ENCODE peak calls at places on chromosomes 13 and 19, in four cellular contexts. B is activated CD4-positive, CD25-positive, alpha-beta regulatory T cell; X is activated CD8-positive, alpha-beta memory T cell treated with anti-CD3 and anti-CD28 coated beads, Interleukin-2, amount 50 U/mL, for 48 hours; Y is stimulated activated CD8-positive, alpha-beta memory T cell treated with anti-CD3 and anti-CD28 coated beads, Interleukin-12 subunit alpha, Interleukin-12 subunit beta, amount 100 ng/mL, for 4 hours. D is an unnamed sample.

GRCh38 chr19:2332341-2333026 is 4.0 kb downstream of the SPPL2B start:
- DNase-seq in B (no peak), X (no peak), Y (no peak), D (peak; percentile 10)

GRCh38 chr19:47106819-47107200 is 6.8 kb downstream of the ZC3H4 start:
- DNase-seq in B (no peak), X (no peak), Y (no peak), D (no peak)

GRCh38 chr19:33804021-33804799 is 7.5 kb downstream of the KCTD15 start:
- DNase-seq in B (no peak), X (no peak), Y (no peak), D (no peak)

GRCh38 chr19:10753305-10753704 is 35.4 kb downstream of the DNM2 start:
- DNase-seq in B (no peak), X (no peak), Y (no peak), D (no peak)

GRCh38 chr13:81487151-81487550 is 1146.2 kb upstream of the SPRY2 start:
- DNase-seq in B (no peak), X (no peak), Y (no peak), D (no peak)

GRCh38 chr19:48363500-48363809 is 285 bp downstream of the TMEM143 start:
- DNase-seq in B (no peak), X (peak; percentile 77), Y (no peak), D (no peak)

GRCh38 chr19:7440188-7440975 is 48.5 kb downstream of the PEX11G start:
- DNase-seq in B (no peak), X (no peak), Y (no peak), D (no peak)

GRCh38 chr13:114131581-114132418 is 623 bp downstream of the RASA3 start:
- DNase-seq in B (no peak), X (no peak), Y (no peak), D (peak; percentile 26)

GRCh38 chr19:13303381-13304129 is 153.3 kb downstream of the IER2 start:
- DNase-seq in B (no peak), X (no peak), Y (no peak), D (no peak)

GRCh38 chr19:32921624-32922023 is 50.1 kb downstream of the CEP89 start:
- DNase-seq in B (no peak), X (no peak), Y (no peak), D (no peak)

GRCh38 chr19:6484831-6485230 is 3.2 kb upstream of the DENND1C start:
- DNase-seq in B (no peak), X (no peak), Y (no peak), D (no peak)